ENCODE peak calls at places on chromosomes 1 and 21, in eight cellular contexts. L is omental fat pad; E is ovary; F is AG10803; N is epithelial cell of esophagus; X is GM20000; G is cardiac fibroblast; W is CD8-positive, alpha-beta T cell. P is an unnamed sample.

GRCh38 chr1:11316701-11317100 is 43.7 kb downstream of the UBIAD1 start:
- DNase-seq in G (peak), L (no peak), N (peak), W (no peak), F (peak), X (no peak), E (no peak), P (no peak)

GRCh38 chr1:68600049-68600661 is 103.3 kb upstream of the DEPDC1 start:
- DNase-seq in W (no peak), X (peak), G (peak), L (no peak), F (peak), N (peak), E (no peak), P (no peak)

GRCh38 chr1:74344396-74344795 is 109.2 kb downstream of the TNNI3K start:
- DNase-seq in N (no peak), X (no peak), L (no peak), W (no peak), E (no peak), F (no peak), G (no peak), P (no peak)

GRCh38 chr1:39395357-39395831 is 96.0 kb upstream of the BMP8A start:
- DNase-seq in G (peak), W (no peak), N (peak), X (no peak), E (no peak), F (peak), L (no peak), P (no peak)

GRCh38 chr1:171217658-171218443 is 30.4 kb upstream of the FMO1 start:
- DNase-seq in E (no peak), W (no peak), F (no peak), G (no peak), L (no peak), X (no peak), N (peak), P (no peak)

GRCh38 chr21:28754127-28754611 is 238.5 kb downstream of the LTN1 start:
- DNase-seq in N (no peak), L (no peak), F (peak), W (no peak), G (peak), E (peak), X (no peak), P (no peak)

GRCh38 chr1:241848680-241849344 is 808 bp downstream of the EXO1 start:
- DNase-seq in W (no peak), F (no peak), G (no peak), X (no peak), N (no peak), E (no peak), L (no peak), P (no peak)

GRCh38 chr1:21932127-21932526 is 5.0 kb downstream of the HSPG2 start:
- DNase-seq in W (no peak), L (no peak), E (no peak), G (peak), F (peak), X (no peak), N (peak), P (no peak)

GRCh38 chr1:116878804-116879477 is 30.8 kb upstream of the PTGFRN start:
- DNase-seq in W (no peak), E (peak), F (peak), G (peak), N (peak), L (no peak), X (peak), P (peak)

GRCh38 chr1:5939268-5940060 is 52.8 kb downstream of the NPHP4 start:
- DNase-seq in L (no peak), F (no peak), X (no peak), G (no peak), E (no peak), W (no peak), N (peak), P (no peak)
- TF ChIP-seq CTCF in L (no peak), F (no peak), X (no peak), G (no peak), E (no peak), W (no peak), N (peak), P (no peak)

DNA sequence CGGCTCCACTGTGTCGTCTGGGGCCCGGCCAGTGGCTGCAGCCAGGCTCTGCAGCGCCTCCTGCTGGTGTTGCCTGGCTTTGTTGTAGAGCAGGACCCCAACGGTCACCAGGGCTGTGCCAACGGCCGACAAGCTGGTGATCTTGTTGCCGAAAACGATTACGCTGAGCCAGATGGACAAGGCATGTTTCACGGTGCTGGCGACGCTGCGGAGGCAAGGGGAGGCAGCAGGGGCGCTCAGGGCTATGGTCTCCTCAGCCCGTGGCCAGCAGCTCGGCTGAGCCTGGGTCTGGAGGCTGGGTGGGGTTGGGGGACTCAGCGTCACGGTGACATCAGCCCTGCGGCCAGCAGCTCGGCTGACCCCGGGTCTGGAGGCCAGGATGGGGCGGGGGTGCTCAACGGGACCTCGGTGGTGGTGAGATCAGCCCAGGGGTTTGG is 7.0 kb upstream of the CDK11B start:
- DNase-seq in E (peak), W (peak), N (no peak), X (no peak), G (no peak), F (no peak), L (no peak), P (peak)
- TF ChIP-seq CTCF in E (no peak), W (peak), N (peak), X (peak), G (peak), F (peak), L (no peak), P (peak)

GRCh38 chr1:7582439-7582972 is 188.6 kb upstream of the VAMP3 start:
- DNase-seq in E (no peak), F (no peak), G (no peak), X (no peak), L (no peak), N (no peak), W (no peak), P (peak)
- TF ChIP-seq CTCF in E (no peak), F (no peak), G (no peak), X (no peak), L (no peak), N (no peak), W (no peak), P (no peak)

DNA sequence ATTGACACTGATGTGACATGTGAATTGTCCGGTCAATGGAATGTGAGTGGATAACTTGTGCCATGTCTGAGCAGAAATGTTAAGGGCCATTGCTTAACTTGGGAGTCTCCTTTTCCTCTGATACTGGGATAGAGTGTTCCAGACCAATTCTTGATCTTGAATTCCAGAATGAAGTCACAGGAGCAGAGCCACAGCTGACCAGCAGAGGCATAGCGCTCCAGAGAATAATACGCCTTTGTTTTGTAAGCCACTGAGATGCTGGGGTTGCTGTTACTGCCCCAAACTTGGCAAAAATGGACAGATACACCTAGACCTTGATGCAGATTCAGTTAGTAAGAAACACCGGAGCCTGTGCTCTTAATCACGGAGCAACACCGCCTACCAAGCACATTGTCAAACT is 6.3 kb downstream of the KCNJ6 start:
- DNase-seq in N (no peak), X (no peak), W (no peak), F (no peak), E (no peak), G (no peak), L (no peak), P (no peak)
- TF ChIP-seq CTCF in N (no peak), X (no peak), W (no peak), F (peak), E (no peak), G (peak), L (no peak), P (no peak)

GRCh38 chr1:50750021-50750619 is 209.9 kb downstream of the FAF1 start:
- DNase-seq in L (no peak), E (no peak), X (no peak), F (peak), G (peak), N (peak), W (no peak), P (no peak)
- TF ChIP-seq CTCF in L (no peak), E (no peak), X (no peak), F (peak), G (peak), N (peak), W (no peak), P (peak)

P was measured in nephron progenitor cell.